ENCODE peak calls at places on chromosome 1, in four cellular contexts. X is AG10803, K is omental fat pad, A is astrocyte of the spinal cord. T is an unnamed sample.
A peak's percentile ranks its signal among the peaks of the same experiment; 100 is the strongest.

GRCh38 chr1:110324667-110325066 is 14.5 kb upstream of the RBM15 start:
- DNase-seq in X (no peak), K (no peak), A (no peak), T (no peak)

GRCh38 chr1:236156512-236157208 is 14.3 kb downstream of the GPR137B start:
- DNase-seq in X (no peak), K (no peak), A (no peak), T (no peak)

GRCh38 chr1:185934476-185935189 is 200.4 kb downstream of the HMCN1 start:
- DNase-seq in X (peak; percentile 77), K (no peak), A (peak; percentile 73), T (no peak)

GRCh38 chr1:66523502-66523901 is 10.5 kb upstream of the SGIP1 start:
- DNase-seq in X (no peak), K (no peak), A (no peak), T (no peak)

GRCh38 chr1:31381394-31382287 is 8.8 kb upstream of the FABP3 start:
- DNase-seq in X (peak; percentile 50), K (no peak), A (no peak), T (no peak)

GRCh38 chr1:153399401-153400055 is 8.7 kb upstream of the S100A8 start:
- DNase-seq in X (no peak), K (no peak), A (no peak), T (no peak)

GRCh38 chr1:182101415-182102041 is 40.0 kb upstream of the ZNF648 start:
- DNase-seq in X (no peak), K (no peak), A (no peak), T (no peak)

GRCh38 chr1:12640237-12640957 is 3.5 kb upstream of the AADACL4 start:
- DNase-seq in X (no peak), K (no peak), A (peak; percentile 24), T (no peak)

GRCh38 chr1:11858968-11859871 is 475 bp upstream of the NPPB start:
- DNase-seq in X (peak; percentile 40), K (no peak), A (peak; percentile 65), T (no peak)

GRCh38 chr1:60987904-60988303 is 94.5 kb upstream of the NFIA start:
- DNase-seq in X (no peak), K (no peak), A (no peak), T (no peak)

GRCh38 chr1:27704958-27705357 is 20.8 kb upstream of the FAM76A start:
- DNase-seq in X (no peak), K (no peak), A (no peak), T (no peak)

GRCh38 chr1:202162049-202162417 is 1.6 kb upstream of the PTPN7 start:
- DNase-seq in X (no peak), K (no peak), A (no peak), T (no peak)

GRCh38 chr1:225943582-225943981 is 2.6 kb upstream of the LEFTY2 start:
- DNase-seq in X (no peak), K (no peak), A (no peak), T (no peak)

GRCh38 chr1:62716397-62716796 is 28.2 kb upstream of the DOCK7 start:
- DNase-seq in X (no peak), K (no peak), A (no peak), T (no peak)

GRCh38 chr1:184299076-184299790 is 87.6 kb upstream of the C1orf21 start:
- DNase-seq in X (peak; percentile 95), K (no peak), A (peak; percentile 91), T (peak; percentile 15)

GRCh38 chr1:114651893-114652292 is 18.0 kb downstream of the DENND2C start:
- DNase-seq in X (no peak), K (no peak), A (no peak), T (no peak)

GRCh38 chr1:88029142-88029541 is 654.9 kb upstream of the PKN2 start:
- DNase-seq in X (no peak), K (no peak), A (no peak), T (no peak)

GRCh38 chr1:229007701-229008100 is 263.2 kb upstream of the RAB4A start:
- DNase-seq in X (no peak), K (no peak), A (no peak), T (no peak)

GRCh38 chr1:211478801-211479619 is 13.0 kb downstream of the RD3 start:
- DNase-seq in X (no peak), K (no peak), A (no peak), T (no peak)

GRCh38 chr1:219088778-219089557 is 84.7 kb upstream of the LYPLAL1 start:
- DNase-seq in X (peak; percentile 93), K (peak; percentile 47), A (peak; percentile 87), T (no peak)

GRCh38 chr1:94874423-94874822 is 52.5 kb downstream of the CNN3 start:
- DNase-seq in X (no peak), K (no peak), A (no peak), T (no peak)

GRCh38 chr1:24154215-24154614 is 11.3 kb upstream of the IL22RA1 start:
- DNase-seq in X (no peak), K (no peak), A (no peak), T (no peak)

GRCh38 chr1:238916828-238917227 is 469.5 kb upstream of the CHRM3 start:
- DNase-seq in X (no peak), K (no peak), A (no peak), T (no peak)

GRCh38 chr1:32623775-32624174 is 26.6 kb downstream of the ZBTB8OS start:
- DNase-seq in X (no peak), K (no peak), A (no peak), T (no peak)

GRCh38 chr1:197024460-197024859 is 42.6 kb downstream of the F13B start:
- DNase-seq in X (peak; percentile 68), K (no peak), A (no peak), T (no peak)

GRCh38 chr1:94061513-94062443 is 59.2 kb downstream of the ABCA4 start:
- DNase-seq in X (peak; percentile 93), K (peak; percentile 49), A (peak; percentile 83), T (peak; percentile 76)

GRCh38 chr1:57341721-57342120 is 82.1 kb downstream of the DAB1 start:
- DNase-seq in X (no peak), K (no peak), A (no peak), T (no peak)

GRCh38 chr1:200332716-200333115 is 77.1 kb downstream of the ZNF281 start:
- DNase-seq in X (peak; percentile 58), K (no peak), A (no peak), T (no peak)

GRCh38 chr1:116379057-116379630 is 6.1 kb downstream of the ATP1A1 start:
- DNase-seq in X (no peak), K (no peak), A (no peak), T (no peak)

GRCh38 chr1:17162941-17163340 is 42.0 kb upstream of the PADI1 start:
- DNase-seq in X (no peak), K (no peak), A (no peak), T (no peak)

GRCh38 chr1:2623571-2624337 is 9.1 kb downstream of the MMEL1 start:
- DNase-seq in X (no peak), K (no peak), A (no peak), T (no peak)

GRCh38 chr1:156768610-156769295 is 1.4 kb downstream of the PRCC start:
- DNase-seq in X (no peak), K (no peak), A (no peak), T (no peak)

GRCh38 chr1:203625623-203626189 is 926 bp upstream of the ATP2B4 start:
- DNase-seq in X (no peak), K (no peak), A (peak; percentile 56), T (no peak)
- TF ChIP-seq CTCF in X (no peak), K (no peak), A (peak; percentile 45), T (peak; percentile 74)

GRCh38 chr1:52159033-52159789 is 17.3 kb downstream of the ZFYVE9 start:
- DNase-seq in X (peak; percentile 48), K (no peak), A (peak; percentile 32), T (no peak)
- TF ChIP-seq CTCF in X (no peak), K (no peak), A (no peak), T (no peak)

GRCh38 chr1:54942976-54943375 is 37.5 kb upstream of the TMEM61 start:
- DNase-seq in X (no peak), K (no peak), A (no peak), T (no peak)

GRCh38 chr1:54944610-54945392 is 35.6 kb upstream of the TMEM61 start:
- DNase-seq in X (peak; percentile 86), K (no peak), A (peak; percentile 85), T (peak; percentile 85)

GRCh38 chr1:54949971-54950360 is 30.5 kb upstream of the TMEM61 start:
- DNase-seq in X (no peak), K (no peak), A (no peak), T (no peak)

GRCh38 chr1:54947540-54947939 is 32.9 kb upstream of the TMEM61 start:
- DNase-seq in X (no peak), K (no peak), A (no peak), T (no peak)

DNA sequence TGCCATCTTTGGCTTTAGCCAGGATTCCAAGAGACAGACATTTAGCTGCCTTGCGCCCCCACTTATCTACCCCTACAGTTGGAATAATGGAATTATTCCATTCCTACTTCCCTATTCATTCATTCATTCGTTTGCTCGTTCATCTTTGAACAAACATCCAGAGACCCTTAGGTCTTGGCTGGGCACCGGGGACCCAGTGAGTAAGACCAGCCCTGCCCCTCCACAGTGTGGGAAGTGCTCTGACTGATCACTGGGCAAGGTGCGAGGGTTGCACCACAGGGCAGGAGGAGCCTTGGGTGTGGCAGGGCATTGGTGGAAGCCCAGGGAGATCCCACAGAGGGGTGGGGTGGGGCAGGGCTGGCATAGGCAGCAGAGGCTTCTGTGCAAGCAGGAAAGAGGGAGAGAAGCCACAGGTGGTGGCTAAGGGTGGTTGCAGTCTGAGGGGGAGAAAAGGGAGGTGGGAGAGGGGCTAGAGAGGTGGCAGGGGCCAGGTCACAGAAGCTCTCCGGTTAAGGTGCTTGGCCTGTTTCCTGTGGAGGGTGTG is 35.0 kb upstream of the TMEM61 start:
- DNase-seq in X (no peak), K (no peak), A (no peak), T (no peak)
- TF ChIP-seq CTCF in X (no peak), K (no peak), A (no peak), T (no peak)

DNA sequence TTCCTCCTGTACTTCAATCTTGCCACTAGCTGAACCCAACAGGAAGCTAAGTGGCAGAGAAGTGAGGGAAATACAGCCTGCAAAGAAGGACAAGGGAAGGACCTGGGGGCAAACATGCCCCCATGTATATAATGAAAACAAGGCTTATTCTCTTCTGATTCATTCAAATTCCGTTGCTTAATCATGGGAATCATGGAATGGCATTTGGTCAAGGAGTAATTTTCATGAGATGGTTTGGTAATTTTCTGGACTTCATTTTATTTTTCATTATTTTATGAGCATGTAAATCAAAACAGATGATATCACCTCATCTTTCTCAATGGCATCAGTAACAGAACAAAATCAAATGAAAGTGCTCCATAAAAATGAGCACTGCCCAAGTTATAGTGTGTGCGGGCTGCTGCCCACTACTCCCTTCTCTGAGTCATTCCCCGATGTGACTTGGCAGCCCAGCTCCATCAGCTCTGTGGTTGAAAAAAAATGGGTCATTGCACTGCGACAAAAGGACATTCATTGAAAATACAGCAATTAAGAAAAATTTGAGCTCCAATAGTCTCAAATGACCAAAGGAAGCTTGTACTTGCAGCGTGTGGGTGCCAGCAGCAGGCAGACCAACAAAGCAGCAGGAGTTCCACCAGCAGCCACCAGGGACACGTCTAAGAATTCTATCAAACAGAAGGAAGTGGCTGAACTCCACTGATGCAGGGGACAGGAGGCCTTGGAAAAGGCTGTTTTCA is 84.3 kb upstream of the VAV3 start:
- DNase-seq in X (peak; percentile 38), K (no peak), A (peak; percentile 18), T (no peak)
- TF ChIP-seq CTCF in X (peak; percentile 48), K (no peak), A (peak; percentile 53), T (no peak)

GRCh38 chr1:41483960-41484844 is at the start of gene EDN2:
- DNase-seq in X (no peak), K (no peak), A (no peak), T (no peak)
- TF ChIP-seq CTCF in X (no peak), K (no peak), A (peak; percentile 44), T (peak; percentile 30)

T was measured in D721Med.